ENCODE peak calls at places on chromosomes 4 and X, in six cellular contexts. X is transverse colon, W is fibroblast of lung, Z is WERI-Rb-1, Q is right atrium auricular region, J is keratinocyte. I is an unnamed sample.

GRCh38 chrX:41718481-41719245 is 5.3 kb upstream of the GPR82 start:
- DNase-seq in X (no peak), W (no peak), Z (no peak), Q (no peak), J (no peak), I (no peak)

GRCh38 chr4:172982151-172982590 is 186.4 kb upstream of the GALNT7 start:
- DNase-seq in X (no peak), W (peak), Z (no peak), Q (no peak), J (peak), I (peak)

GRCh38 chrX:11648705-11649519 is 16.8 kb downstream of the ARHGAP6 start:
- DNase-seq in X (no peak), W (no peak), Z (no peak), Q (no peak), J (no peak), I (peak)

GRCh38 chr4:8683462-8683861 is 90.9 kb downstream of the CPZ start:
- DNase-seq in X (no peak), W (no peak), Z (no peak), Q (no peak), J (no peak), I (no peak)

GRCh38 chrX:113929004-113929403 is 654.9 kb upstream of the HTR2C start:
- DNase-seq in X (peak), W (peak), Z (peak), Q (no peak), J (peak), I (peak)

GRCh38 chr4:133188433-133189175 is 39.5 kb downstream of the PCDH10 start:
- DNase-seq in X (no peak), W (no peak), Z (no peak), Q (no peak), J (no peak), I (no peak)

GRCh38 chr4:144699565-144699964 is 53.6 kb downstream of the HHIP start:
- DNase-seq in X (no peak), W (no peak), Z (no peak), Q (no peak), J (no peak), I (no peak)

GRCh38 chrX:15146515-15146914 is 123.4 kb downstream of the ASB9 start:
- DNase-seq in X (peak), W (peak), Z (peak), Q (no peak), J (no peak), I (no peak)

GRCh38 chr4:161564230-161564834 is 599.5 kb downstream of the FSTL5 start:
- DNase-seq in X (no peak), W (peak), Z (no peak), Q (no peak), J (no peak), I (no peak)

GRCh38 chrX:140661657-140662056 is 47.9 kb upstream of the LINC00632 start:
- DNase-seq in X (no peak), W (peak), Z (no peak), Q (no peak), J (no peak), I (no peak)

GRCh38 chrX:74450803-74451449 is 29.6 kb downstream of the SLC16A2 start:
- DNase-seq in X (no peak), W (peak), Z (no peak), Q (no peak), J (peak), I (peak)

GRCh38 chrX:6985537-6985936 is 162.0 kb upstream of the STS start:
- DNase-seq in X (no peak), W (no peak), Z (no peak), Q (no peak), J (no peak), I (no peak)

GRCh38 chr4:85508654-85509053 is 33.7 kb downstream of the ARHGAP24 start:
- DNase-seq in X (no peak), W (no peak), Z (no peak), Q (no peak), J (no peak), I (no peak)

GRCh38 chr4:119510750-119511149 is 117.9 kb downstream of the PDE5A start:
- DNase-seq in X (no peak), W (peak), Z (no peak), Q (no peak), J (no peak), I (no peak)

GRCh38 chr4:4837316-4837715 is 22.1 kb upstream of the MSX1 start:
- DNase-seq in X (no peak), W (no peak), Z (no peak), Q (no peak), J (no peak), I (no peak)

GRCh38 chrX:17567173-17567572 is 170.1 kb upstream of the SCML1 start:
- DNase-seq in X (no peak), W (no peak), Z (no peak), Q (no peak), J (no peak), I (no peak)

GRCh38 chr4:30536231-30536630 is 183.9 kb upstream of the PCDH7 start:
- DNase-seq in X (no peak), W (peak), Z (no peak), Q (no peak), J (no peak), I (no peak)

DNA sequence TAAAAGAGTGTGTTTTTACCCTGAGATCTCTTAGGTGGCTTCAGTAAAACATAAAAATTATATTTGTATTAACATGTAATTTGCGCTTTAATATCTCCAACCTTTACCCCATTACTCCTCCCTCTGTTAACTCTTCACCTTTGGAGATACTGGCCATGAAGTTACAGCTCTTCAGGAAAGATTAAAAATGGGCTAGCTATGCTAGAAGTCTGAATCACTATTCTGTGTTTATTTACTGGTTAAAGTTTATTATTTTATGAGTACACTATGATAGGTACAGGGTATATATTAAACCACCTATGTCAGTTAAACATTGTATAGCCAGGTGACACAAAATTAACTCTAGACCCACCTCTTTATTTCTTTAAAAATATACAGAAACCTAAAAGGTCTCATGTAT is 15.1 kb upstream of the SULT1B1 start:
- DNase-seq in X (no peak), W (no peak), Z (no peak), Q (no peak), J (no peak), I (no peak)
- H3K27ac ChIP-seq in X (peak), W (no peak), Z (no peak), Q (no peak), J (no peak), I (no peak)

GRCh38 chr4:176778063-176778462 is 14.7 kb downstream of the VEGFC start:
- DNase-seq in X (no peak), W (peak), Z (no peak), Q (no peak), J (no peak), I (no peak)
- H3K27ac ChIP-seq in X (no peak), W (peak), Z (no peak), Q (no peak), J (peak), I (peak)

DNA sequence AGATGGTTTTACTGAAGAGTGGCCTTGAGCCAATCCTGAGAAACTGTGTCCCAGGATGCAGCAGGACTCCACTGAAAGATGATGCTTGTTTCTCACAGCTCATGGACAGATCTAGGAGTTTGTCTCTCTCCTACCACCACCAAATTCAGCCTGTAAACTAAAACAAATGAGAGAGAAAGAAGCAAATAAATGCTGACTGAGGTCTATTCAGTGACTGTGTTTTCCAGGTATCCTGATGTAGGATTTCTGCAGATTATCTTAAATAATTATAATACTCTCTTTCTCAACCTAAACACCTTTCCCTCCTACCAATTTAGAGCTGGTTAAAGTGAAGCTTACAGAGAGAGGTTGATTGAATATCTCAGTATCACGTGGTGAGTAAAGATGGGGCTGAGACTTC is 599.6 kb upstream of the LCORL start:
- DNase-seq in X (no peak), W (no peak), Z (no peak), Q (no peak), J (no peak), I (no peak)
- H3K27ac ChIP-seq in X (no peak), W (no peak), Z (no peak), Q (no peak), J (no peak), I (no peak)

GRCh38 chr4:6731301-6731641 is 15.3 kb downstream of the BLOC1S4 start:
- DNase-seq in X (no peak), W (no peak), Z (no peak), Q (no peak), J (no peak), I (no peak)

GRCh38 chr4:6733358-6734164 is 17.6 kb downstream of the BLOC1S4 start:
- DNase-seq in X (no peak), W (no peak), Z (no peak), Q (no peak), J (no peak), I (no peak)

GRCh38 chr4:6732441-6733357 is 16.7 kb downstream of the BLOC1S4 start:
- DNase-seq in X (peak), W (peak), Z (no peak), Q (peak), J (no peak), I (peak)

GRCh38 chr4:6730603-6731300 is 14.8 kb downstream of the BLOC1S4 start:
- DNase-seq in X (no peak), W (no peak), Z (peak), Q (peak), J (no peak), I (no peak)

GRCh38 chr4:6731780-6732179 is 15.8 kb downstream of the BLOC1S4 start:
- DNase-seq in X (no peak), W (no peak), Z (no peak), Q (no peak), J (no peak), I (no peak)
- H3K27ac ChIP-seq in X (no peak), W (no peak), Z (peak), Q (peak), J (no peak), I (no peak)

DNA sequence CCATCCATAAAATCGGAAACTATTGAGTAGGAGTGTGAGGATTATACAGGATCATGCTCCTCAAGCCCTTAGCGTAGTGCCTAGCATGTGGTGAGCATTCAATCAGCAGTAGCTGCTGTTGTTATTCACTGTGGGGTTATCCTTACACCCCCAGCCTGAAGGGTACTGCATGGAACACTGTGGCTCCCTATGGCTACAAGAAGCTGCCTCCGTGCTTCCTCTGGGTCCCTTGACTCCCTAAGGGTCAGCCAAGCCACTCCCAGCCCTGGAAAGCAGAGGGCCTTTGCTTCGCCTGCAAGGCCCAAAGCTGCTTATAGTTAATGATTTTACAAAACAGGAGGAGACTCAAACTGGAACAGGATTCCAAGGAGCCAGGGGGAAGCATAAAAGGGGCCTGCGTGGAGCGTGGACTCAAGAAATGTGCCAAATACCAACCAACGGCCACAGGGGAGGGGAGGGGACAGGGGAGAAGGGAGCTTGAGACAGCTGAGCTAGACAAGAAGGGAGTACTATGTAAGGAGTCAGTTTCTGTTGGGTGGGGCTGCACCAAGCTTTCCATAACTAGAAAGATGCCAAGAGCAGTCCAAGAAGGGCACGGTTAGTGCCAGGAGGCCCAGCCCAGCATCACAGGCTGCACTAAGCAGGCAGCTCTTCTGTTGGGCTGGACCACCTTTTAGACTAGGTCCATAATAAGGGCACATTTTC is 15.9 kb downstream of the SEPTIN6 start:
- DNase-seq in X (no peak), W (no peak), Z (peak), Q (no peak), J (no peak), I (no peak)
- H3K27ac ChIP-seq in X (peak), W (no peak), Z (no peak), Q (no peak), J (no peak), I (no peak)

GRCh38 chr4:6643141-6643847 is 2.8 kb downstream of the MRFAP1 start:
- DNase-seq in X (no peak), W (no peak), Z (no peak), Q (no peak), J (no peak), I (no peak)
- H3K27ac ChIP-seq in X (no peak), W (no peak), Z (no peak), Q (peak), J (no peak), I (no peak)

GRCh38 chr4:146957252-146957651 is 11.6 kb upstream of the TTC29 start:
- DNase-seq in X (no peak), W (no peak), Z (no peak), Q (no peak), J (peak), I (peak)
- H3K27ac ChIP-seq in X (no peak), W (no peak), Z (no peak), Q (no peak), J (peak), I (peak)

GRCh38 chrX:119756926-119757635 is 1.3 kb upstream of the SOWAHD start:
- DNase-seq in X (peak), W (no peak), Z (no peak), Q (no peak), J (no peak), I (no peak)

GRCh38 chrX:119753639-119754257 is 4.6 kb upstream of the SOWAHD start:
- DNase-seq in X (peak), W (peak), Z (peak), Q (no peak), J (no peak), I (no peak)

GRCh38 chrX:119755981-119756533 is 2.3 kb upstream of the SOWAHD start:
- DNase-seq in X (peak), W (peak), Z (no peak), Q (no peak), J (no peak), I (no peak)

GRCh38 chrX:119757646-119757978 is 776 bp upstream of the SOWAHD start:
- DNase-seq in X (no peak), W (no peak), Z (no peak), Q (no peak), J (no peak), I (no peak)

DNA sequence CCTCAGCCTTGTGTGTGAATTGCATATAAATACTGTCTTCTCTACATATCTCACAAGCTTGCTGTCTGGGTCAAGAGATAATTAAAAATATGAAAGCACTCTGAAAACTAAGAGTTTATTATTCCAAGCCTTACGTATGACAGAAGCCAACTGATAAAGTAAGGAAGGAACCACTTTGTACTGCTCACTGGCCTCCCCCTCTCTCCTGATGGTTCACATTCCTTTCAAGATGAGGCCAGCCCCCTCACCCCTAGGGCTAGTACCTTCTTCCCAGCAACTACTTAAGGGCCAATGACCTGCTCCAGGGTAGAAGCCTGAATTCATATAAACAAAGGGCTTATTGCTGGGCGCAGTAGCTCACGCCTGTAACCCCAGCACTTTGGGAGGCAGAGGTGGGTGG is 5.4 kb upstream of the SOWAHD start:
- DNase-seq in X (no peak), W (no peak), Z (no peak), Q (no peak), J (no peak), I (no peak)
- H3K27ac ChIP-seq in X (no peak), W (no peak), Z (no peak), Q (no peak), J (no peak), I (no peak)

GRCh38 chr4:82452026-82452425 is 21.6 kb downstream of the ENOPH1 start:
- DNase-seq in X (no peak), W (no peak), Z (no peak), Q (no peak), J (no peak), I (no peak)
- H3K27ac ChIP-seq in X (no peak), W (no peak), Z (no peak), Q (no peak), J (no peak), I (no peak)

DNA sequence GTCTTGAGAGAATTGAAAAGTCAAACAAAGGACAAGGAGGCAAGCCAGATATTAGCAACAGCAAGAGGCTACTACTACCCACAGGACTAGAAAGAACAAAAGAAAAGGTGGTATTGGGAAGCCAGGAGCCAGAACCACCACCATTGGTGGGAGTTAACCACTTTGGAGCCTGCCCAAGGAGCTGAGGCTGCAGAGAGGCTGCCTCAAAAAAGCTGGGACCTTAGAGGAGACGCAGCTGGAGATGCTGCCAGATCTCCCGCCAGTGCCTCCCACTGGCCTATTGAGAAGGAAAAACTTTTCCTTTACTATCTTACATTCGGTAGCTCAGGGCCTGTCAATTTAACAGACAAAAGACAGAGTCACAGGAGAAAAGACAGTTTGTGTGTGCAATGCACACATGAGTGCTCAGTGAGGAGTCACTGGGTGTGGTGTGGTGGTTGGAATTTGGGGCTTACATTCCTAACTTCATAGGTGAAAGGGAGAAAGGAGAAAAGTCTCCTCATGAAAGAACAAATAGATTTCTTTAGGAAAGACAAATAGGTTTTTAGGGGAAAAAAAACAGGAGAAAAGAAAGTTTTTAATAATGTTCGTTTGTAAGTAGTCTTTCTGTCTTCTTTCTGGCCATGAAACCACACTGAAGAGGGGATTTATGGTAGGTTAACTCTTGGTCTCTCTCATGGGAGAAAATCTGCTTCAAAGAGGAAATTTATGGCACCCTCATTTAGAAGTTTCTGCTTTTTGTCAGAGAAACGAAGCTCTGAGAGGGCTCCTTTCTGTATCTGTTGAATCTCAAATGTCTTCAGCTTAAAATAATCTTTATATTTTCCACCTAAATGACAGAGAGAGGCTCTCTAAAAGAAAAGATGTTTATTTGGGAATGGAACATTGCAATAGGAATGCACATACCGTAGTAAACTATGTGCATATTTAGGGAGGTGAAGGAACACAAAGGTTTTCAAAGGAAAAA is 52.6 kb upstream of the HPSE start:
- DNase-seq in X (no peak), W (no peak), Z (no peak), Q (no peak), J (peak), I (no peak)
- H3K27ac ChIP-seq in X (peak), W (no peak), Z (no peak), Q (no peak), J (peak), I (peak)